ENCODE peak calls at places on chromosomes 7 and 10, in five cellular contexts. L is GM12891, A is A549, G is right lobe of liver, V is IMR-90. Q is an unnamed sample.

GRCh38 chr10:51896849-51897248 is 197.5 kb upstream of the CSTF2T start:
- DNase-seq in A (no peak), L (no peak), G (no peak), V (peak; percentile 82), Q (no peak)

GRCh38 chr10:77715081-77715480 is 77.5 kb upstream of the KCNMA1 start:
- DNase-seq in G (no peak), V (no peak), L (no peak), A (peak; percentile 23), Q (no peak)

GRCh38 chr10:88209837-88210552 is 346.6 kb downstream of the PTEN start:
- DNase-seq in L (no peak), V (peak; percentile 58), G (no peak), A (no peak), Q (no peak)

GRCh38 chr7:19747740-19748339 is 25.6 kb downstream of the TMEM196 start:
- DNase-seq in L (no peak), V (peak; percentile 22), G (no peak), A (peak; percentile 53), Q (peak; percentile 35)

GRCh38 chr7:16795624-16796023 is 9.2 kb downstream of the AGR2 start:
- DNase-seq in L (no peak), V (no peak), G (no peak), A (no peak), Q (no peak)

GRCh38 chr7:36777855-36778254 is 53.6 kb upstream of the AOAH start:
- DNase-seq in L (no peak), A (no peak), V (no peak), G (no peak), Q (no peak)

GRCh38 chr7:107594961-107595737 is 15.1 kb downstream of the BCAP29 start:
- DNase-seq in G (no peak), A (peak; percentile 22), L (no peak), V (peak; percentile 94), Q (peak; percentile 17)

GRCh38 chr7:143126146-143126545 is 5.7 kb upstream of the PIP start:
- DNase-seq in G (no peak), L (no peak), A (peak; percentile 41), V (no peak), Q (no peak)

GRCh38 chr7:35993113-35993512 is 159.9 kb upstream of the EEPD1 start:
- DNase-seq in V (no peak), A (peak; percentile 64), G (no peak), L (no peak), Q (no peak)

GRCh38 chr7:157682064-157682945 is 345.5 kb downstream of the DNAJB6 start:
- DNase-seq in G (no peak), L (no peak), A (no peak), V (no peak), Q (no peak)

GRCh38 chr7:147771344-147771743 is 819.2 kb upstream of the C7orf33 start:
- DNase-seq in A (no peak), L (no peak), V (no peak), G (no peak), Q (no peak)

GRCh38 chr10:132121511-132121830 is 55.7 kb downstream of the JAKMIP3 start:
- DNase-seq in V (no peak), A (no peak), L (no peak), G (no peak), Q (no peak)

GRCh38 chr10:4586756-4587155 is 239.3 kb upstream of the AKR1E2 start:
- DNase-seq in G (no peak), V (peak; percentile 9), A (no peak), L (no peak), Q (no peak)

GRCh38 chr7:70668606-70669358 is 463.2 kb upstream of the GALNT17 start:
- DNase-seq in A (no peak), L (no peak), V (no peak), G (peak; percentile 68), Q (no peak)

GRCh38 chr7:93016681-93017349 is 101.0 kb downstream of the SAMD9 start:
- DNase-seq in G (no peak), L (no peak), V (peak; percentile 45), A (no peak), Q (no peak)

GRCh38 chr10:132043861-132044695 is 21.7 kb upstream of the JAKMIP3 start:
- DNase-seq in G (no peak), A (no peak), L (no peak), V (no peak), Q (no peak)

GRCh38 chr7:91465595-91466061 is 201.4 kb downstream of the FZD1 start:
- DNase-seq in G (no peak), L (no peak), A (no peak), V (no peak), Q (no peak)

GRCh38 chr10:91198781-91199180 is 21.7 kb upstream of the PCGF5 start:
- DNase-seq in V (peak; percentile 85), G (no peak), L (no peak), A (no peak), Q (no peak)

GRCh38 chr10:3136336-3136735 is 36.2 kb downstream of the PITRM1 start:
- DNase-seq in V (peak; percentile 10), G (no peak), A (no peak), L (no peak), Q (no peak)

GRCh38 chr10:488081-488932 is 201.2 kb downstream of the DIP2C start:
- DNase-seq in L (no peak), G (no peak), V (no peak), A (no peak), Q (no peak)

GRCh38 chr7:148856891-148857290 is 27.2 kb downstream of the EZH2 start:
- DNase-seq in V (peak; percentile 45), L (no peak), G (no peak), A (no peak), Q (no peak)

GRCh38 chr10:48454302-48455054 is 148.0 kb downstream of the MAPK8 start:
- DNase-seq in L (no peak), V (no peak), G (no peak), A (no peak), Q (no peak)

GRCh38 chr10:21985541-21985940 is 18.0 kb downstream of the DNAJC1 start:
- DNase-seq in A (no peak), G (no peak), V (peak; percentile 32), L (no peak), Q (no peak)

GRCh38 chr10:123250640-123251039 is 96.4 kb downstream of the BUB3 start:
- DNase-seq in V (no peak), A (no peak), G (no peak), L (no peak), Q (no peak)

GRCh38 chr10:88216976-88217375 is 353.6 kb downstream of the PTEN start:
- DNase-seq in V (no peak), A (no peak), L (no peak), G (no peak), Q (no peak)

GRCh38 chr7:94129443-94130140 is 125.4 kb upstream of the BET1 start:
- DNase-seq in G (no peak), A (peak; percentile 82), L (no peak), V (peak; percentile 98), Q (peak; percentile 5)
- TF ChIP-seq POLR2A in G (no peak), A (no peak), L (no peak), V (no peak), Q (no peak)

GRCh38 chr10:102642553-102643345 is 1.5 kb upstream of the TRIM8 start:
- DNase-seq in G (peak; percentile 73), L (no peak), V (peak; percentile 56), A (peak; percentile 47), Q (no peak)
- TF ChIP-seq POLR2A in G (peak; percentile 29), L (no peak), V (peak; percentile 11), A (no peak), Q (no peak)

DNA sequence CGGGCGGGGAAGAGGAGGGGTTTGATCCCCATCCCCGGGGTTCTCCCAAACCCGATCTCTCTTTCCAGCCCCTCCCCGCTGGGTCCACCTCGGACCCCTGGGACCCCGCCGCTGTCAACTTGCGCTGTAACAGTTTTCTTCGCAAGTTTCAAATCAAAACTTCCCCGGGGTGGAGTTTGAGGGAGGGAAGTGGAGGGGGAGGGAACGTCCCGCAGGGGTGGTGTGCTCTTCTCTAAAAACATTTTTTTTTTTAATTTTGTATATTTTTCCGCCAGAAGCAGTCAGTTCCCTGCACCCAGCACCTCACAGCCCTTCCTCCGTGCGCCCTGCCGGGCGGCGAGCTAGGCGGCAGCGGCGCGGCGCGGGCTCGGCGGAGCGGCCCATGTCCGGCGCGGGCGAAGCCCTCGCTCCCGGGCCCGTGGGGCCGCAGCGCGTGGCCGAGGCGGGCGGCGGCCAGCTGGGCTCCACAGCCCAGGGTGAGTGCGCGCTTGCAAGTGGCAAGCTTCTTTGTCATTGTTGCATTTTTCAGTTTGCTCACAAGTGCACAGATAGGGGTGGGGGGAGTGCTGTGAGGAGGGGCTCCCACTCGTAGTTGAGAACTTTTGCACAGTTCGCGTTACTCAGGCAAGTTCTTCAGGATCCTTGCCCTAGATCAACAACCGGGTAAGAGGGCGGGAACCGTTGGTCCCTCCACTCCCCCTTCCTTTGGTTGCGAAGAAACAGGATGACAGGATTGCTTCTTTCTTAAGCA is 933 bp downstream of the MDFIC start:
- DNase-seq in L (peak; percentile 19), A (peak; percentile 74), V (peak; percentile 77), G (peak; percentile 29), Q (peak; percentile 35)
- TF ChIP-seq POLR2A in L (peak; percentile 18), A (peak; percentile 42), V (no peak), G (peak; percentile 28), Q (peak; percentile 50)

DNA sequence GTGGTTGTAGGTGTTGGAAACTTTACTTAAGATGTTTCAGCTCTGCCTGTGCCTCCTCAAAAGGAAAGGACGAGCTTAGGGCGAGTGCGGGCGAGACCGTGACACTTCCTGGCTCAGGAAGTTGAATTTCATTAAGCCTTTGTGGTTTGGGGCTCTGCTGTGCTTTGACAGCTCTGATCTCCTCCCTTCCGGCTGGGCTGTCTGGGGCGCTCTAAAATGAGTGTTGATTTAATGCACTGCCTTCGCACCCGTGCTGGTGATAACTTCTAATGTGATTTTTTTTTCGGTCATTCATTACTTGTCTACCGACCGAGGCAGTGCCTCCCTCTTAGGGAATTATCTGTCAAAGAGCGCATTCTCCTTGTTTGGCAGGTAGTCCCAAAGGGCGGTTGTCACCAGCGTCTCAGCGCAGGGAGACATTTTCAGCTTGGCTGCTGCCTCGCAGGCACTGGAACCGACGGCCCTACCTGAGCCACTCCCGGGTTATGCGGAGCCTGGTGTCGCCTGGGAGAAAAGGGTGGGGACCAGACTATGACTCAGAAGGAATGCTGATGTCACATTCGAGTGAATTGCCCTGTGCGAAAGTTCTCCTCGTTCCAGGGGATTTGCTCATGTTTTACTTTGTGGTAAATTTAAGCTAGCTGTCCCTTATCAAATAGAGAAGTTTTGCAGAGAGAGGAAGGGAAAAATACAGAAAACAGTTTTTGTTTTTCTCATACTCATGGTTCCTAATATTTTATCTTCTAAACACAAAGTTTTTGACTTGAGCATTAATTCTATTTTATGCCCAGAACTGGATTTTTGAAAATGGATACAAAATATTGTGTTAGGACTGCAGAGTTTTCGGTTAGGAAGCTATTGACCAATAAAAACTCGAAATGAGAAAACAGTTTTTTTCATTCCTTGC is 920 bp downstream of the TES start:
- DNase-seq in A (peak; percentile 92), G (peak; percentile 77), V (peak; percentile 91), L (peak; percentile 28), Q (peak; percentile 90)
- TF ChIP-seq POLR2A in A (peak; percentile 36), G (peak; percentile 87), V (peak; percentile 94), L (no peak), Q (peak; percentile 73)

DNA sequence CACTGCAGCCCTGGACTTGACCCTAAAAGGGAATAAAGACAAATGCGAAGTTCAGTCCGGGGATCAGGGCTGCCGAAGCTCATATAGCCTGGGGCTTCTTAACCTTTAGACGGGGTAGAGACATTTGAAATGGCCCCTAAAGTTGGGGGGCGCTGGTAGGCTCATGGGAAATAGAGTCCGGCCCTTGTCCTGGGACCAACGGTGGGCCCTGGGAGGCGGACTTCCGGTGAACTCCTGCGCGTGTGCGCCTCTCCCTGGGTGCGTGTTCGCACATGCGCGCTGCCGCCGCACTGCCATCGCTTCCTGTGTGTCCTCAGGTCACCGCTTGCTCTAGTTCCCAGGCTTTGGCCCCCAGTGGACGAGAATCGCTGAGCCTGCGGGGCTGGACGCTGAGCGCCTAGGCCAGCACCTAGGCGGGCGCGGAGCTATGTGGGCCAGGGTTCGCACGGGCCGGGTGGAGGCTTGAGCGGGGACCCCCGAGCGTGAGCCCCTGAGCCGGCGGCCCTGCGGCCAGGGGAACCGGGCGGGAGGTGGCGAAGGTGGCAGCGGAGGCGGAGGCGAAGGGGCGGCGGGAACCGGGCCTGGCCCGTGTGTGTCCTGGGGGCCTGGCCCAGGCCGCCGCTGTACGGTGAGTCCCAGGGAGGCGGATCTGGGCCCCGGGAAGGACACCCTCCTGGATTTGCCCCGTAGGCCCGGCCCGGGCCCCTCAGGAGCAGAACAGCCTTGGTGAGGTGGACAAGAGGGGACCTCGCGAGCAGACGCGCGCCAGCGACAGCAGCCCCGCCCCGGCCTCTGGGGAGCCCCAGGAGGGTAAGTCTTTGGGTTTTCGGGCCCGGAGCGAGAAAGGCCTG is 23.0 kb upstream of the ZNF12 start:
- DNase-seq in G (peak; percentile 95), L (peak; percentile 83), A (peak; percentile 94), V (peak; percentile 90), Q (peak; percentile 93)
- TF ChIP-seq POLR2A in G (peak; percentile 59), L (peak; percentile 70), A (peak; percentile 82), V (peak; percentile 70), Q (peak; percentile 97)